ENCODE peak calls at places on chromosomes 3 and 15, in seven cellular contexts. V, X, F, A, B, Y and M are unnamed samples.

GRCh38 chr3:52233108-52233591 is 5.8 kb downstream of the TWF2 start:
- DNase-seq in F (peak), Y (no peak), B (no peak), A (no peak), V (no peak), X (no peak), M (no peak)

GRCh38 chr3:19931180-19931692 is 2.8 kb downstream of the EFHB start:
- DNase-seq in X (no peak), Y (no peak), B (no peak), A (no peak), V (no peak), F (no peak), M (no peak)

GRCh38 chr3:112734718-112735350 is 93.9 kb upstream of the CCDC80 start:
- DNase-seq in Y (peak), A (peak), X (peak), B (peak), V (peak), F (peak), M (peak)

GRCh38 chr3:101829066-101829830 is 20.1 kb upstream of the NFKBIZ start:
- DNase-seq in A (no peak), F (peak), B (peak), V (no peak), X (no peak), Y (no peak), M (no peak)

GRCh38 chr15:45588199-45588910 is 1.2 kb downstream of the BLOC1S6 start:
- DNase-seq in V (no peak), B (peak), X (no peak), F (no peak), Y (no peak), A (no peak), M (no peak)

GRCh38 chr3:153906366-153906765 is 214.8 kb upstream of the ARHGEF26 start:
- DNase-seq in B (no peak), F (no peak), Y (no peak), A (no peak), X (no peak), V (no peak), M (no peak)

GRCh38 chr15:90001062-90001682 is at the start of gene ZNF710:
- DNase-seq in A (peak), F (peak), B (peak), X (peak), V (peak), Y (no peak), M (peak)

GRCh38 chr15:88634449-88634848 is 4.4 kb upstream of the ISG20 start:
- DNase-seq in F (no peak), A (no peak), B (no peak), X (no peak), V (no peak), Y (no peak), M (no peak)

GRCh38 chr15:59373215-59373614 is 544 bp upstream of the MYO1E start:
- DNase-seq in A (no peak), B (no peak), Y (no peak), X (no peak), V (no peak), F (no peak), M (no peak)